ENCODE peak calls at places on chromosomes 6 and 20, in seven cellular contexts. P is K562, L is HL-60, N is HCT116, F is A549, Z is HepG2, D is GM23338. B is an unnamed sample.

GRCh38 chr6:166944666-166945256 is 11.6 kb downstream of the RNASET2 start:
- DNase-seq in D (no peak), P (no peak), N (no peak), L (no peak), F (no peak), Z (no peak), B (no peak)

GRCh38 chr6:3747100-3747737 is 4.3 kb downstream of the PXDC1 start:
- DNase-seq in L (no peak), P (no peak), Z (no peak), D (no peak), N (no peak), F (no peak), B (no peak)

GRCh38 chr6:41224800-41225199 is 3.3 kb upstream of the TREML4 start:
- DNase-seq in Z (no peak), N (no peak), F (no peak), D (no peak), L (no peak), P (no peak), B (no peak)

GRCh38 chr6:83216806-83217205 is 23.6 kb downstream of the RWDD2A start:
- DNase-seq in D (no peak), L (no peak), P (no peak), F (no peak), N (no peak), Z (no peak), B (no peak)

GRCh38 chr6:42137192-42137753 is 5.1 kb downstream of the C6orf132 start:
- DNase-seq in L (no peak), Z (peak; percentile 92), F (peak; percentile 34), N (no peak), D (peak; percentile 74), P (no peak), B (no peak)

GRCh38 chr6:26556263-26557070 is 18.3 kb downstream of the HMGN4 start:
- DNase-seq in N (peak; percentile 84), F (peak; percentile 92), Z (peak; percentile 93), L (no peak), P (peak; percentile 95), D (peak; percentile 89), B (peak; percentile 98)

GRCh38 chr6:170223718-170224693 is 66.9 kb downstream of the DLL1 start:
- DNase-seq in Z (no peak), D (no peak), P (no peak), F (no peak), L (no peak), N (no peak), B (no peak)

GRCh38 chr6:170462366-170463020 is 90.6 kb downstream of the PSMB1 start:
- DNase-seq in P (no peak), F (no peak), L (no peak), D (no peak), N (no peak), Z (no peak), B (no peak)

GRCh38 chr6:137341721-137342195 is 122.6 kb upstream of the IFNGR1 start:
- DNase-seq in Z (no peak), P (no peak), N (no peak), D (peak; percentile 50), L (no peak), F (peak; percentile 37), B (no peak)

GRCh38 chr20:56348746-56349145 is 10.0 kb upstream of the FAM210B start:
- DNase-seq in F (no peak), P (no peak), N (no peak), Z (no peak), D (no peak), L (no peak), B (no peak)

GRCh38 chr6:89530982-89531381 is 98.0 kb downstream of the ANKRD6 start:
- DNase-seq in N (no peak), P (no peak), L (no peak), F (no peak), D (no peak), Z (no peak), B (no peak)

GRCh38 chr6:53834134-53834533 is 39.3 kb downstream of the LRRC1 start:
- DNase-seq in P (no peak), N (no peak), Z (no peak), L (no peak), D (no peak), F (no peak), B (no peak)

GRCh38 chr6:54473328-54473727 is 165.1 kb downstream of the TINAG start:
- DNase-seq in F (no peak), D (peak; percentile 43), N (no peak), Z (no peak), P (no peak), L (no peak), B (no peak)

GRCh38 chr20:347640-348484 is 951 bp downstream of the NRSN2 start:
- DNase-seq in F (peak; percentile 97), P (peak; percentile 96), N (no peak), L (peak; percentile 68), D (peak; percentile 99), Z (peak; percentile 99), B (no peak)

GRCh38 chr6:154156135-154156948 is 117.3 kb downstream of the OPRM1 start:
- DNase-seq in L (no peak), Z (peak; percentile 30), F (peak; percentile 37), P (peak; percentile 37), N (peak; percentile 52), D (peak; percentile 70), B (peak; percentile 8)

GRCh38 chr20:51129201-51129671 is 106.3 kb upstream of the KCNG1 start:
- DNase-seq in F (no peak), P (no peak), D (no peak), L (no peak), N (no peak), Z (no peak), B (no peak)

DNA sequence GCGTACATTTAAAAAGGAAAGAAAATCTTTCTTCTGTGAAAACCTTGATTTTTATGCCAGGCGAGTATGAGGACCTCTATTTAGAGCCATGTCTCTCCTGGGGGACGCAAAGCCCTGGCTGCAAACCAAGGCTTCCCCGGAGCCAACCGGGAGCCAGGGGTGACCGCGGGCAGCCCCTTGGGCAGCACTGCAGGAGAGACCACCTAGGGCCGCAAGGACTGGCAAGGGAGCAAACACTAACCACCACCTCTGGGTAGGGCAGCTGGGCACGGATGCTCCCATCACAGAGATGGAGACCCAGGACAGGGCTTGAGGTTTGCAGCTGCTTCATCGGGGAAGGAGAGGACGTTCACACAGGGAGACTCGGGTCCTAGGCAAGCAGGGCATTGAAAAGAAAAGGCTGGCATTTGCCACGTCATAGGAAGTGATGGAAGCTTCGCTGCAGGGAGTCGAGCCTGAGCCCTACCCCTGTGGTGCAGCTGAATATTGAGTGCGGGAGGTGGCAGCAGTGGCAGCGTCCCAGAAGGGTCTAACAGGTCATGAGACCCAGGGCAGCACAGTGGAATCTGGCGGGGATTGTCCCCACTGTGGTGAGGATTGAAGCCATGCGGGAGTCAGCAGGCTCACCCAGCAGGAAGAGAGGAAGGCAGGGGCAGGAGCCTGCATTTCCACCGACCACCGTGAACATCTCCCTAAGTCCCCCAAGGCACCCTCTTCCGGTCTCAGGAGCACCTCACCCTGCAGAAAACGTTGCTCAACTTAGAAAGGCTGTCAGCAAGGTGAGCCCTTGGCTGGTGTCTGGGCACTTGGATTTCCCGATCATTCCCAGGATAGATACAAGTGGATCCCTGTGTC is 156.2 kb upstream of the CST7 start:
- DNase-seq in F (no peak), L (no peak), Z (no peak), D (no peak), P (no peak), N (no peak), B (no peak)
- TF ChIP-seq REST in F (no peak), L (no peak), Z (no peak), D (no peak), P (no peak), N (no peak), B (no peak)

GRCh38 chr6:16196958-16197576 is 41.3 kb upstream of the GMPR start:
- DNase-seq in F (peak; percentile 6), N (no peak), L (no peak), P (no peak), Z (no peak), D (no peak), B (no peak)

GRCh38 chr6:16199792-16200191 is 38.6 kb upstream of the GMPR start:
- DNase-seq in L (no peak), P (no peak), D (no peak), F (no peak), Z (no peak), N (no peak), B (no peak)

GRCh38 chr6:16198061-16198705 is 40.2 kb upstream of the GMPR start:
- DNase-seq in Z (no peak), D (no peak), N (no peak), P (no peak), F (no peak), L (no peak), B (no peak)

GRCh38 chr6:16201706-16202105 is 36.7 kb upstream of the GMPR start:
- DNase-seq in D (no peak), F (no peak), P (no peak), Z (peak; percentile 35), N (no peak), L (no peak), B (no peak)

GRCh38 chr6:16200231-16200941 is 38.0 kb upstream of the GMPR start:
- DNase-seq in N (no peak), F (no peak), Z (no peak), L (no peak), P (no peak), D (no peak), B (no peak)
- H3K27ac ChIP-seq in N (no peak overlapping the region), F (no peak overlapping the region), Z (no peak overlapping the region), L (no peak overlapping the region), P (no peak overlapping the region), D (no peak overlapping the region), B (no peak overlapping the region)

GRCh38 chr6:45679163-45679562 is 301.4 kb upstream of the SUPT3H start:
- DNase-seq in L (no peak), N (no peak), P (no peak), Z (no peak), F (no peak), D (no peak), B (no peak)

GRCh38 chr6:45677381-45677992 is 299.8 kb upstream of the SUPT3H start:
- DNase-seq in D (no peak), P (no peak), N (no peak), L (no peak), F (no peak), Z (no peak), B (no peak)

GRCh38 chr6:45678063-45678620 is 300.4 kb upstream of the SUPT3H start:
- DNase-seq in F (no peak), P (no peak), Z (no peak), N (no peak), D (no peak), L (no peak), B (no peak)

GRCh38 chr6:45681860-45682488 is 304.2 kb upstream of the SUPT3H start:
- DNase-seq in F (peak; percentile 1), L (peak; percentile 97), N (no peak), D (no peak), Z (no peak), P (no peak), B (no peak)

GRCh38 chr6:45679631-45680030 is 301.9 kb upstream of the SUPT3H start:
- DNase-seq in N (no peak), P (no peak), Z (no peak), D (no peak), F (no peak), L (no peak), B (no peak)
- TF ChIP-seq REST in N (no peak), P (no peak), Z (no peak), D (no peak), F (no peak), L (no peak), B (no peak)

GRCh38 chr6:33296797-33297405 is 1.8 kb downstream of the RGL2 start:
- DNase-seq in Z (no peak), N (no peak), D (no peak), L (no peak), P (no peak), F (no peak), B (no peak)
- H3K27ac ChIP-seq in Z (peak overlapping the region; percentile 93), N (peak overlapping the region; percentile 96), D (peak overlapping the region; percentile 78), L (peak overlapping the region; percentile 95), P (peak overlapping the region; percentile 94), F (peak overlapping the region; percentile 98), B (peak overlapping the region; percentile 55)

B was measured in Panc1.